ENCODE peak calls at places on chromosomes 12 and 14, in ten cellular contexts. O, K, Y, C, Z, R, U, D, L and V are unnamed samples.

GRCh38 chr12:94284046-94284445 is 135.7 kb downstream of the PLXNC1 start:
- DNase-seq in U (no peak), L (no peak), C (no peak), R (no peak), D (no peak), Y (no peak), K (no peak), Z (no peak), O (no peak), V (no peak)

GRCh38 chr12:46485853-46486252 is 113.3 kb upstream of the SLC38A2 start:
- DNase-seq in O (peak; percentile 11), U (no peak), L (no peak), Y (no peak), C (no peak), D (no peak), K (no peak), R (no peak), Z (no peak), V (no peak)

GRCh38 chr12:51183816-51184215 is 10.9 kb upstream of the TFCP2 start:
- DNase-seq in D (peak; percentile 77), R (no peak), L (no peak), Y (peak; percentile 12), U (peak; percentile 86), C (peak; percentile 40), Z (peak; percentile 90), K (no peak), O (no peak), V (no peak)

GRCh38 chr14:20622816-20623291 is 18.6 kb downstream of the OR6S1 start:
- DNase-seq in Z (no peak), D (no peak), L (no peak), K (no peak), U (no peak), Y (no peak), O (peak; percentile 21), C (no peak), R (no peak), V (no peak)

GRCh38 chr14:24132061-24132685 is 1.7 kb downstream of the FITM1 start:
- DNase-seq in Z (peak; percentile 90), D (no peak), K (no peak), R (no peak), O (no peak), C (no peak), L (no peak), Y (peak; percentile 75), U (peak; percentile 70), V (peak; percentile 86)

GRCh38 chr12:100955139-100955538 is 160.6 kb downstream of the ANO4 start:
- DNase-seq in C (no peak), Z (no peak), L (peak; percentile 4), Y (peak; percentile 9), R (no peak), D (no peak), K (no peak), O (no peak), U (no peak), V (no peak)

GRCh38 chr14:68958553-68958952 is 20.5 kb downstream of the ACTN1 start:
- DNase-seq in C (no peak), Y (peak; percentile 69), O (no peak), U (no peak), K (no peak), R (no peak), D (no peak), L (no peak), Z (no peak), V (no peak)

GRCh38 chr12:96061864-96062453 is 26.6 kb upstream of the LTA4H start:
- DNase-seq in Z (peak; percentile 74), O (peak; percentile 88), K (peak; percentile 57), Y (peak; percentile 72), D (peak; percentile 61), R (peak; percentile 77), L (peak; percentile 62), C (peak; percentile 83), U (peak; percentile 73), V (peak; percentile 61)

GRCh38 chr12:50505386-50505827 is 622 bp downstream of the DIP2B start:
- DNase-seq in R (peak; percentile 48), U (peak; percentile 58), Y (peak; percentile 61), O (no peak), L (no peak), D (peak; percentile 15), C (peak; percentile 33), Z (peak; percentile 25), K (no peak), V (no peak)

GRCh38 chr14:77026930-77027537 is 1.5 kb downstream of the IRF2BPL start:
- DNase-seq in Y (peak; percentile 41), K (no peak), O (peak; percentile 47), C (no peak), U (peak; percentile 82), D (no peak), R (peak; percentile 75), Z (peak; percentile 64), L (peak; percentile 62), V (no peak)